ENCODE peak calls at places on chromosomes 5 and 9, in ten cellular contexts. F, Y, D, X, Z, J, T, R, U and W are unnamed samples.

GRCh38 chr5:886716-887325 is 5.8 kb downstream of the BRD9 start:
- DNase-seq in F (no peak), Y (no peak), D (no peak), X (no peak), Z (no peak), J (no peak), T (no peak), R (no peak), U (no peak), W (no peak)

GRCh38 chr5:150222906-150223305 is 33.0 kb downstream of the SLC6A7 start:
- DNase-seq in F (no peak), Y (no peak), D (no peak), X (no peak), Z (no peak), J (no peak), T (no peak), R (no peak), U (no peak), W (no peak)

GRCh38 chr5:173217626-173218397 is 17.2 kb downstream of the NKX2-5 start:
- DNase-seq in F (no peak), Y (no peak), D (no peak), X (no peak), Z (no peak), J (no peak), T (no peak), R (no peak), U (no peak), W (no peak)

GRCh38 chr9:83434254-83434653 is 103.9 kb downstream of the FRMD3 start:
- DNase-seq in F (no peak), Y (no peak), D (no peak), X (no peak), Z (no peak), J (no peak), T (no peak), R (no peak), U (no peak), W (no peak)

GRCh38 chr5:76473676-76474075 is 70.6 kb downstream of the IQGAP2 start:
- DNase-seq in F (no peak), Y (no peak), D (no peak), X (no peak), Z (peak; percentile 75), J (no peak), T (no peak), R (no peak), U (no peak), W (no peak)

GRCh38 chr5:109880907-109881685 is 191.4 kb downstream of the MAN2A1 start:
- DNase-seq in F (peak; percentile 23), Y (peak; percentile 4), D (no peak), X (no peak), Z (no peak), J (no peak), T (peak; percentile 30), R (no peak), U (no peak), W (no peak)

GRCh38 chr5:89967806-89968444 is 441.6 kb downstream of the CETN3 start:
- DNase-seq in F (peak; percentile 40), Y (no peak), D (peak; percentile 16), X (no peak), Z (no peak), J (no peak), T (peak; percentile 63), R (no peak), U (no peak), W (peak; percentile 41)

GRCh38 chr5:39599721-39600431 is 175.1 kb upstream of the DAB2 start:
- DNase-seq in F (peak; percentile 46), Y (peak; percentile 9), D (peak; percentile 42), X (no peak), Z (no peak), J (peak; percentile 42), T (peak; percentile 76), R (peak; percentile 11), U (no peak), W (peak; percentile 83)

GRCh38 chr5:112776301-112776856 is 38.7 kb downstream of the APC start:
- DNase-seq in F (peak; percentile 79), Y (no peak), D (peak; percentile 60), X (no peak), Z (no peak), J (peak; percentile 92), T (peak; percentile 72), R (peak; percentile 2), U (no peak), W (peak; percentile 74)